ENCODE peak calls at places on chromosome 2, in seven cellular contexts. T is stimulated activated CD4-positive, alpha-beta T cell treated with anti-CD3 and anti-CD28 coated beads, Interleukin-12 subunit alpha, Interleukin-12 subunit beta, amount 100 ng/mL, for 24 hours; N is H7; I is HTR-8/SVneo; B is mammary epithelial cell; V is GM04504; L is stimulated activated CD8-positive, alpha-beta memory T cell treated with anti-CD3 and anti-CD28 coated beads, Interleukin-2, amount 100 ng/mL, for 1 hour. F is an unnamed sample.

GRCh38 chr2:8685697-8686358 is 4.0 kb downstream of the ID2 start:
- DNase-seq in T (peak), N (peak), I (peak), B (peak), V (no peak), L (peak), F (peak)

GRCh38 chr2:157418215-157418614 is 25.7 kb downstream of the CYTIP start:
- DNase-seq in T (no peak), N (no peak), I (no peak), B (no peak), V (no peak), L (no peak), F (no peak)

GRCh38 chr2:109479804-109480203 is 134.0 kb downstream of the SEPTIN10 start:
- DNase-seq in T (no peak), N (no peak), I (no peak), B (no peak), V (no peak), L (no peak), F (no peak)

GRCh38 chr2:70927138-70927537 is 8.6 kb upstream of the ATP6V1B1 start:
- DNase-seq in T (no peak), N (no peak), I (no peak), B (no peak), V (no peak), L (no peak), F (no peak)

GRCh38 chr2:197057946-197058345 is 131.4 kb upstream of the PGAP1 start:
- DNase-seq in T (no peak), N (no peak), I (no peak), B (no peak), V (no peak), L (no peak), F (no peak)

GRCh38 chr2:169715379-169716228 is 18.0 kb upstream of the KLHL23 start:
- DNase-seq in T (no peak), N (no peak), I (no peak), B (peak), V (no peak), L (no peak), F (no peak)

GRCh38 chr2:239533917-239534316 is 133.1 kb upstream of the HDAC4 start:
- DNase-seq in T (no peak), N (no peak), I (no peak), B (no peak), V (peak), L (no peak), F (no peak)

GRCh38 chr2:130808482-130809268 is 28.0 kb upstream of the ARHGEF4 start:
- DNase-seq in T (no peak), N (peak), I (no peak), B (peak), V (no peak), L (no peak), F (peak)

GRCh38 chr2:178194600-178195389 is 483 bp downstream of the OSBPL6 start:
- DNase-seq in T (peak), N (peak), I (peak), B (peak), V (peak), L (no peak), F (no peak)

GRCh38 chr2:177271981-177272666 is 7.6 kb upstream of the NFE2L2 start:
- DNase-seq in T (no peak), N (no peak), I (no peak), B (no peak), V (no peak), L (no peak), F (no peak)

GRCh38 chr2:37449686-37450392 is 105.4 kb downstream of the QPCT start:
- DNase-seq in T (no peak), N (no peak), I (no peak), B (no peak), V (no peak), L (no peak), F (no peak)

GRCh38 chr2:58710795-58711279 is 469.7 kb upstream of the FANCL start:
- DNase-seq in T (no peak), N (no peak), I (no peak), B (no peak), V (no peak), L (no peak), F (no peak)

GRCh38 chr2:64273524-64274398 is 129.5 kb upstream of the PELI1 start:
- DNase-seq in T (no peak), N (no peak), I (peak), B (peak), V (peak), L (no peak), F (no peak)

GRCh38 chr2:82748653-82749052 is 1710.4 kb downstream of the SUCLG1 start:
- DNase-seq in T (no peak), N (no peak), I (no peak), B (no peak), V (no peak), L (no peak), F (no peak)

GRCh38 chr2:231056453-231057416 is at the start of gene PSMD1:
- DNase-seq in T (peak), N (peak), I (peak), B (peak), V (peak), L (peak), F (peak)

GRCh38 chr2:43251171-43251731 is 24.8 kb upstream of the ZFP36L2 start:
- DNase-seq in T (no peak), N (no peak), I (peak), B (peak), V (peak), L (no peak), F (no peak)

GRCh38 chr2:14256890-14257289 is 375.6 kb upstream of the LRATD1 start:
- DNase-seq in T (no peak), N (no peak), I (no peak), B (peak), V (peak), L (no peak), F (no peak)

GRCh38 chr2:193428336-193428818 is 1233.6 kb upstream of the TMEFF2 start:
- DNase-seq in T (no peak), N (no peak), I (no peak), B (no peak), V (no peak), L (no peak), F (no peak)

GRCh38 chr2:200810252-200810650 is 1.5 kb upstream of the BZW1 start:
- DNase-seq in T (no peak), N (no peak), I (no peak), B (peak), V (peak), L (no peak), F (no peak)

GRCh38 chr2:212494413-212495020 is 44.1 kb downstream of the ERBB4 start:
- DNase-seq in T (no peak), N (no peak), I (no peak), B (no peak), V (no peak), L (no peak), F (no peak)

GRCh38 chr2:27885246-27885645 is 4.9 kb downstream of the RBKS start:
- DNase-seq in T (no peak), N (no peak), I (no peak), B (no peak), V (no peak), L (no peak), F (no peak)

GRCh38 chr2:158599609-158600008 is 142.9 kb downstream of the PKP4 start:
- DNase-seq in T (no peak), N (no peak), I (no peak), B (peak), V (no peak), L (no peak), F (no peak)

GRCh38 chr2:37816036-37816435 is 109.1 kb upstream of the RMDN2 start:
- DNase-seq in T (no peak), N (no peak), I (no peak), B (no peak), V (no peak), L (no peak), F (no peak)

GRCh38 chr2:239871481-239872435 is 153.4 kb downstream of the NDUFA10 start:
- DNase-seq in T (no peak), N (no peak), I (no peak), B (no peak), V (no peak), L (no peak), F (no peak)

GRCh38 chr2:126244937-126245336 is 411.0 kb upstream of the GYPC start:
- DNase-seq in T (peak), N (peak), I (no peak), B (no peak), V (no peak), L (no peak), F (peak)

GRCh38 chr2:9703085-9703641 is 72.4 kb upstream of the YWHAQ start:
- DNase-seq in T (peak), N (peak), I (peak), B (peak), V (peak), L (peak), F (no peak)

GRCh38 chr2:158501301-158501700 is 44.5 kb downstream of the PKP4 start:
- DNase-seq in T (no peak), N (no peak), I (no peak), B (no peak), V (no peak), L (no peak), F (no peak)

GRCh38 chr2:230685165-230685560 is 27.5 kb upstream of the CAB39 start:
- DNase-seq in T (no peak), N (no peak), I (no peak), B (no peak), V (no peak), L (no peak), F (no peak)

GRCh38 chr2:128979182-128979581 is 660.5 kb upstream of the HS6ST1 start:
- DNase-seq in T (no peak), N (peak), I (no peak), B (no peak), V (no peak), L (no peak), F (no peak)

GRCh38 chr2:74945783-74946165 is 12.7 kb upstream of the POLE4 start:
- DNase-seq in T (no peak), N (no peak), I (no peak), B (no peak), V (no peak), L (no peak), F (no peak)

GRCh38 chr2:12928706-12929291 is 212.1 kb downstream of the TRIB2 start:
- DNase-seq in T (no peak), N (peak), I (no peak), B (peak), V (no peak), L (no peak), F (no peak)

GRCh38 chr2:159802673-159803072 is 4.7 kb upstream of the CD302 start:
- DNase-seq in T (no peak), N (no peak), I (no peak), B (no peak), V (no peak), L (no peak), F (no peak)

GRCh38 chr2:176468471-176468870 is 199.2 kb downstream of the MTX2 start:
- DNase-seq in T (no peak), N (no peak), I (no peak), B (peak), V (no peak), L (no peak), F (no peak)